ENCODE peak calls at places on chromosomes 16 and 17, in ten cellular contexts. G is progenitor cell of endocrine pancreas; D is stomach; V is CD4-positive, alpha-beta T cell; U is upper lobe of right lung; Q is A549; B is uterus; A is BJ; K is fibroblast of pulmonary artery; F is choroid plexus epithelial cell. T is an unnamed sample.

GRCh38 chr17:4739122-4740024 is at the start of the genes CXCL16 and ZMYND15:
- DNase-seq in G (peak), D (peak), V (peak), U (peak), Q (peak), B (peak), A (no peak), K (peak), F (peak), T (peak)

GRCh38 chr16:85334718-85335583 is 222.7 kb upstream of the CIBAR2 start:
- DNase-seq in G (peak), D (peak), V (peak), U (no peak), Q (no peak), B (no peak), A (no peak), K (no peak), F (peak), T (peak)

GRCh38 chr17:79536212-79536840 is 74.5 kb downstream of the RBFOX3 start:
- DNase-seq in G (no peak), D (no peak), V (no peak), U (no peak), Q (no peak), B (no peak), A (no peak), K (no peak), F (no peak), T (no peak)

GRCh38 chr16:68902376-68903345 is 59.3 kb downstream of the TANGO6 start:
- DNase-seq in G (peak), D (no peak), V (no peak), U (no peak), Q (peak), B (no peak), A (no peak), K (peak), F (peak), T (peak)

GRCh38 chr17:80026359-80027042 is 9.2 kb downstream of the TBC1D16 start:
- DNase-seq in G (no peak), D (peak), V (no peak), U (no peak), Q (no peak), B (no peak), A (no peak), K (no peak), F (no peak), T (no peak)

GRCh38 chr16:14372471-14372870 is 257.6 kb downstream of the PARN start:
- DNase-seq in G (no peak), D (no peak), V (no peak), U (no peak), Q (no peak), B (no peak), A (no peak), K (no peak), F (no peak), T (no peak)

GRCh38 chr16:15810411-15810810 is 46.4 kb downstream of the MYH11 start:
- DNase-seq in G (no peak), D (no peak), V (no peak), U (no peak), Q (no peak), B (no peak), A (peak), K (no peak), F (no peak), T (no peak)

GRCh38 chr16:63289834-63290460 is 1253.7 kb upstream of the CDH8 start:
- DNase-seq in G (peak), D (peak), V (no peak), U (peak), Q (peak), B (no peak), A (no peak), K (peak), F (peak), T (peak)

GRCh38 chr16:2704166-2704982 is 15.7 kb downstream of the PRSS27 start:
- DNase-seq in G (no peak), D (no peak), V (no peak), U (no peak), Q (no peak), B (no peak), A (no peak), K (no peak), F (no peak), T (no peak)

GRCh38 chr16:30183961-30184429 is 593 bp downstream of the CORO1A start:
- DNase-seq in G (no peak), D (peak), V (peak), U (peak), Q (no peak), B (no peak), A (no peak), K (no peak), F (no peak), T (no peak)

GRCh38 chr17:80945736-80946135 is 45.9 kb upstream of the CHMP6 start:
- DNase-seq in G (no peak), D (no peak), V (no peak), U (peak), Q (no peak), B (peak), A (no peak), K (no peak), F (no peak), T (no peak)

GRCh38 chr16:57620316-57621231 is 7.9 kb upstream of the ADGRG1 start:
- DNase-seq in G (no peak), D (peak), V (no peak), U (peak), Q (no peak), B (peak), A (no peak), K (no peak), F (no peak), T (no peak)

GRCh38 chr17:28345420-28346198 is 10.0 kb downstream of the TNFAIP1 start:
- DNase-seq in G (no peak), D (peak), V (no peak), U (no peak), Q (no peak), B (no peak), A (no peak), K (no peak), F (no peak), T (no peak)

GRCh38 chr17:82440377-82440981 is 10.1 kb downstream of the CYBC1 start:
- DNase-seq in G (no peak), D (peak), V (no peak), U (peak), Q (no peak), B (no peak), A (no peak), K (no peak), F (no peak), T (no peak)

GRCh38 chr17:57355090-57355859 is 99.0 kb downstream of the MSI2 start:
- DNase-seq in G (no peak), D (peak), V (no peak), U (no peak), Q (no peak), B (no peak), A (no peak), K (no peak), F (peak), T (no peak)

GRCh38 chr16:14300631-14301149 is 229.6 kb downstream of the MRTFB start:
- DNase-seq in G (no peak), D (peak), V (no peak), U (peak), Q (peak), B (peak), A (no peak), K (peak), F (peak), T (no peak)

GRCh38 chr16:8674413-8675022 is at the start of gene ABAT:
- DNase-seq in G (peak), D (peak), V (peak), U (peak), Q (peak), B (peak), A (no peak), K (peak), F (peak), T (peak)

GRCh38 chr17:50352072-50352692 is 6.3 kb downstream of the XYLT2 start:
- DNase-seq in G (no peak), D (peak), V (no peak), U (peak), Q (no peak), B (no peak), A (no peak), K (no peak), F (no peak), T (no peak)

GRCh38 chr17:32852811-32853210 is 24.1 kb downstream of the MYO1D start:
- DNase-seq in G (no peak), D (no peak), V (no peak), U (no peak), Q (no peak), B (no peak), A (no peak), K (no peak), F (peak), T (no peak)

GRCh38 chr16:57609541-57610401 is 18.7 kb upstream of the ADGRG1 start:
- DNase-seq in G (no peak), D (peak), V (peak), U (peak), Q (no peak), B (no peak), A (no peak), K (peak), F (peak), T (no peak)

GRCh38 chr16:13343981-13344380 is 442.6 kb downstream of the SHISA9 start:
- DNase-seq in G (no peak), D (no peak), V (no peak), U (no peak), Q (no peak), B (no peak), A (no peak), K (no peak), F (no peak), T (no peak)

DNA sequence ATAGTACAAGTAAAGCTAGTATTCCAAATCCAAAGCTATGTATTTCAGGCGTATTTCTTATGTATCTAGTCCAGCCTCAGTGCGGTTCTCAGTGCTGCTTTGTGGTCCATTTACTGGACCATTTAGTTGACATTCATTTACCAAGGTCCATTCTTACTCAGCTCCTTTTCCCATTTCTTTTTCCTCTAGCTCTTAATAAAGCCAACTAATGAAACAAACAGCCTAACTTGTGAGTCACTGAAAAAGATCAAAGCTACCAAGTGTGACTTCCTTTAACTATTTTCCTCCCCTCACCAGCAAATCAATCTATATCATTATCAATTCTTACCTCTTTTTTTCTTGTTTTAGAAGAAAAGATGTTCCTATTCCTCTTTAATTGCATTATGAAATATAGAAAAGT is 64.0 kb downstream of the CYB561 start:
- DNase-seq in G (no peak), D (no peak), V (no peak), U (no peak), Q (no peak), B (no peak), A (no peak), K (no peak), F (no peak), T (no peak)
- TF ChIP-seq CTCF in G (no peak), D (no peak), V (no peak), U (no peak), Q (no peak), B (no peak), A (no peak), K (no peak), F (no peak), T (no peak)

DNA sequence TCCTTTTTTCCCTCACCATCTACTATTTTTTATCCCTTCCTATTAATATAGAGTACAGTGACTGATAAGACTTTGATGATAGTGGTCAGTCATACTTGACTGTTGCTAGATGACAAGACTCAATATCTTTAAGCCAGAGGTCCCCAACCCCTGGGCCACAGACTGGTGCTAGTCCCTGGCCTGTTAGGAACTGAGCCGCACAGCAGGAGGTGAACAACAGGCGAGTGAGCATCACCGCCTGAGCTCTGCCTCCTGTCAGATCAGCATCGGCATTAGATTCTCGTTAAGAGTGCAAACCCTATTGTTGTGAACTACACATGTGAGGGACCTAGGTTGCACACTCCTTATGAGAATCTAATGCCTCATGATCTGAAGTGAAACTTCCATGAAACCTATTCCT is 341.3 kb downstream of the BCAS3 start:
- DNase-seq in G (no peak), D (no peak), V (no peak), U (no peak), Q (no peak), B (no peak), A (no peak), K (no peak), F (no peak), T (no peak)
- TF ChIP-seq CTCF in G (no peak), D (no peak), V (no peak), U (no peak), Q (no peak), B (no peak), A (no peak), K (no peak), F (no peak), T (no peak)

DNA sequence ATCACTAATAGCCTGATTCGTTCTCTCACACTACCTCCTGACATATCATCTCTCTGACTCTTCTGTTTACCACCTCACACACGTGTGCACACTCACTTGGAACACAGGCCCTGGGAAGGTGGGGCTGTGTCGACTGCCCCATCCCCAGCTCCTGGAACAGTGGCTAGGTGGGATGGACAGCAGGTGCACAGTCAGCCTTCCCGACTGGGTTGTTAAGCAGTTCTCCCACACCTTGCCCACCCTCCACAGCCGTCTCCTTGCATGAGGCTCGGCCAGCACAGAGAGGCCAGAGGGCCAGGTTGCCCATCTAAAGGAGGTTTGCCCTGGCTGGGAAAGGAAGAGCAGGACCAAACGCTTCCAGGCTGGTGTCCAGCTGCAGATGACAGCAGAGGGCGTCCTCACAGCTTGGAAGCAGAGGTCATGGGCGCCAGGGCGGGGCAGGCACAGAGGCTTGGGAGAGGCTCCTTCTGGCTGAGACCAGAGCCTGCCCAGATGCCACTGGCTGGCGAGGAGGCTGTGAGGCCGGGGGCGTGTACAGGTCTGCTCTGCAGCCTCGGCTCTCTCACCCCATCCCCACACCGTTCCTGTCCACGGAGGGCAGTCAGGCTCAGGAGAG is 92.8 kb downstream of the AMFR start:
- DNase-seq in G (peak), D (peak), V (no peak), U (peak), Q (peak), B (peak), A (no peak), K (peak), F (peak), T (peak)
- TF ChIP-seq CTCF in G (peak), D (no peak), V (no peak), U (peak), Q (peak), B (peak), A (peak), K (peak), F (peak), T (peak)

GRCh38 chr17:41058741-41059140 is 1.2 kb downstream of the KRTAP2-3 start:
- DNase-seq in G (no peak), D (no peak), V (no peak), U (no peak), Q (no peak), B (no peak), A (no peak), K (no peak), F (no peak), T (no peak)

GRCh38 chr17:41064301-41064700 is 1.4 kb downstream of the KRTAP2-4 start:
- DNase-seq in G (no peak), D (no peak), V (no peak), U (no peak), Q (no peak), B (no peak), A (no peak), K (no peak), F (no peak), T (no peak)

GRCh38 chr17:41060052-41060604 is at the start of gene KRTAP2-3:
- DNase-seq in G (no peak), D (no peak), V (no peak), U (no peak), Q (peak), B (no peak), A (peak), K (peak), F (peak), T (no peak)

GRCh38 chr17:41063449-41063848 is 2.2 kb downstream of the KRTAP2-4 start:
- DNase-seq in G (no peak), D (no peak), V (no peak), U (no peak), Q (no peak), B (no peak), A (no peak), K (no peak), F (no peak), T (no peak)

GRCh38 chr17:41061969-41062368 is 2.1 kb upstream of the KRTAP2-3 start:
- DNase-seq in G (no peak), D (no peak), V (no peak), U (no peak), Q (peak), B (no peak), A (peak), K (peak), F (peak), T (no peak)
- TF ChIP-seq CTCF in G (no peak), D (no peak), V (no peak), U (no peak), Q (no peak), B (no peak), A (no peak), K (no peak), F (no peak), T (no peak)

GRCh38 chr17:7239091-7240027 is at the start of gene PHF23:
- DNase-seq in G (peak), D (peak), V (peak), U (peak), Q (peak), B (peak), A (peak), K (peak), F (peak), T (peak)

GRCh38 chr17:7241047-7241733 is 1.1 kb downstream of the GABARAP start:
- DNase-seq in G (no peak), D (no peak), V (no peak), U (no peak), Q (no peak), B (no peak), A (no peak), K (no peak), F (no peak), T (no peak)

GRCh38 chr17:7240375-7240774 is 1.1 kb upstream of the PHF23 start:
- DNase-seq in G (no peak), D (no peak), V (no peak), U (no peak), Q (no peak), B (no peak), A (no peak), K (no peak), F (no peak), T (no peak)

GRCh38 chr17:7241783-7242716 is at the start of gene GABARAP:
- DNase-seq in G (peak), D (peak), V (peak), U (peak), Q (peak), B (peak), A (no peak), K (peak), F (peak), T (peak)

GRCh38 chr17:7242717-7243576 is 698 bp upstream of the GABARAP start:
- DNase-seq in G (peak), D (peak), V (peak), U (peak), Q (peak), B (peak), A (no peak), K (peak), F (peak), T (peak)
- TF ChIP-seq CTCF in G (peak), D (no peak), V (no peak), U (no peak), Q (no peak), B (no peak), A (no peak), K (no peak), F (no peak), T (no peak)

T was measured in neural crest cell.